ENCODE peak calls at places on chromosomes 6 and 20, in seven cellular contexts. X is heart left ventricle; G is naive thymus-derived CD4-positive, alpha-beta T cell; T is psoas muscle; N is BJ; Y is tibial nerve; Z is prostate gland. R is an unnamed sample.

GRCh38 chr6:1491025-1491424 is 101.6 kb downstream of the FOXF2 start:
- DNase-seq in Y (no peak), X (no peak), T (no peak), Z (no peak), G (no peak), N (no peak), R (no peak)

GRCh38 chr6:113776998-113777397 is 80.1 kb upstream of the MARCKS start:
- DNase-seq in T (no peak), G (no peak), N (no peak), X (no peak), Z (no peak), Y (no peak), R (no peak)

GRCh38 chr6:159107451-159108260 is 61.5 kb upstream of the FNDC1 start:
- DNase-seq in X (no peak), G (peak), N (no peak), Z (no peak), Y (no peak), T (peak), R (peak)

GRCh38 chr6:75855047-75855446 is 106.0 kb downstream of the MYO6 start:
- DNase-seq in N (peak), G (peak), Z (peak), Y (no peak), X (no peak), T (no peak), R (peak)

GRCh38 chr20:16206817-16207216 is 366.4 kb downstream of the KIF16B start:
- DNase-seq in G (no peak), T (no peak), Y (no peak), N (no peak), X (no peak), Z (no peak), R (no peak)

GRCh38 chr20:45229264-45230056 is 8.3 kb downstream of the SEMG2 start:
- DNase-seq in X (no peak), T (no peak), Y (no peak), G (peak), N (no peak), Z (no peak), R (peak)

GRCh38 chr6:50087231-50087954 is 37.7 kb upstream of the DEFB112 start:
- DNase-seq in Z (no peak), Y (no peak), T (no peak), G (no peak), N (peak), X (no peak), R (no peak)

GRCh38 chr20:63009988-63010769 is 3.4 kb upstream of the BHLHE23 start:
- DNase-seq in Z (no peak), X (no peak), G (peak), N (no peak), Y (no peak), T (no peak), R (peak)

GRCh38 chr6:169162249-169162967 is 91.2 kb downstream of the THBS2 start:
- DNase-seq in N (no peak), Y (no peak), G (no peak), X (no peak), Z (no peak), T (peak), R (no peak)

GRCh38 chr20:11252447-11252846 is 578.6 kb upstream of the JAG1 start:
- DNase-seq in T (no peak), X (no peak), Z (no peak), N (no peak), Y (no peak), G (no peak), R (no peak)

GRCh38 chr6:111890981-111891380 is 17.7 kb upstream of the FYN start:
- DNase-seq in Y (no peak), T (no peak), G (no peak), X (no peak), N (no peak), Z (no peak), R (no peak)

GRCh38 chr6:30741789-30742315 is 635 bp downstream of the FLOT1 start:
- DNase-seq in G (no peak), N (no peak), X (no peak), Y (no peak), Z (no peak), T (no peak), R (no peak)

GRCh38 chr6:13492357-13492756 is 5.0 kb upstream of the GFOD1 start:
- DNase-seq in Z (no peak), N (no peak), Y (no peak), X (no peak), G (no peak), T (no peak), R (no peak)

GRCh38 chr6:43763133-43763797 is 6.7 kb upstream of the VEGFA start:
- DNase-seq in G (no peak), Y (no peak), N (no peak), X (no peak), T (no peak), Z (no peak), R (no peak)

DNA sequence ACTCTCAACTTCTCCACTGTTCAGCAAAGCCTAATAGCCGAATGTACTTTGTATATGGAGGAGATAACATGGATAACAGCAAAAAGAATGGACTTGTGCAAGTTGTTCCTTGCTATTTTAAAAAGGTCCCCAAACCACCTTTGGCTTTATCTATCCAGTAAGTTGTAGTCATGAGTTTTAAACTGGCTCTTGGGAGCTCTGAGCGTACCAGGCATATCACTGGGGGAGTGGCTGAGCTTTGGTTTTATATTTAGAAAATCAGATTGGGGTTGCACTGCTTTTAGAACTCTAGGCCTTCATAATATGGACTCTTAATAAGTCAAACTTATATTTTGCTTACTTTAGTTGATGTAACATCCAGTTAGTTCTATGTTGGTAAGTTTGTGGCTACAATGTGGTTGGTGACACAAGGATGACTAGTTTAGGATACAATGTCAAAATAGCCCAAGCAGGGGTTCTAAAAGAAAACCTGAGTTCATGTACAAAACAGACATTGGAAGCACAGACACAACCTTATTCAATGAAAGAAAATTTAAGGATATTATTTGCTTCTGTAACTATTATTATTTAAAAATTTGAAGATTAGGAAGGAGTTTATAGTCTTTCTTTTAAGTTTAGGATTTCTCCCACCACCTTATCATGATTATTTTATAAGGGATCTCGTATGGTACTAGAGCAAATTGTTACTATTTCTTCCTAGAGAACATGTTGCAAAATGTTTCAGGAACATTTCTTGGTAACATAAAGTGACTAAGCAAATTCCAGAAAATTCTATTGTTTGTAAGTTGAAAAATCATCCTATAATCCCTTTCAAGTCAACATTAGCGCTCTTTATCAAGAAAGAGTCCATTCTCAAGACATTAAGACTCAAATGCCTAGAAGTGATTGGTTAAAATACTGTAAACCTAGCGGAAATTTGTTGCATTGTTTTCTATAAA is 165.8 kb upstream of the SUPT3H start:
- DNase-seq in Z (no peak), T (no peak), G (no peak), N (no peak), X (no peak), Y (no peak), R (no peak)
- H3K4me3 ChIP-seq in Z (no peak), T (no peak), G (no peak), N (no peak), X (no peak), Y (no peak), R (no peak)

GRCh38 chr20:48766205-48766604 is 61.6 kb downstream of the PREX1 start:
- DNase-seq in N (no peak), Z (no peak), G (no peak), Y (no peak), T (no peak), X (no peak), R (no peak)
- H3K4me3 ChIP-seq in N (no peak), Z (no peak), G (no peak), Y (no peak), T (no peak), X (no peak), R (no peak)

GRCh38 chr6:36848658-36849441 is 9.6 kb upstream of the CPNE5 start:
- DNase-seq in G (no peak), Z (peak), N (no peak), X (peak), Y (no peak), T (no peak), R (no peak)
- H3K4me3 ChIP-seq in G (no peak), Z (no peak), N (no peak), X (peak), Y (no peak), T (no peak), R (no peak)

GRCh38 chr6:132551214-132551613 is 1.3 kb upstream of the TAAR8 start:
- DNase-seq in N (no peak), Z (no peak), X (no peak), Y (no peak), T (no peak), G (no peak), R (no peak)
- H3K4me3 ChIP-seq in N (no peak), Z (no peak), X (no peak), Y (no peak), T (no peak), G (no peak), R (no peak)

GRCh38 chr6:41502607-41503434 is 43.4 kb upstream of the FOXP4 start:
- DNase-seq in G (no peak), N (no peak), Y (peak), X (peak), T (peak), Z (no peak), R (no peak)

GRCh38 chr6:41504526-41505021 is 41.6 kb upstream of the FOXP4 start:
- DNase-seq in Z (no peak), Y (no peak), G (no peak), N (no peak), X (no peak), T (no peak), R (no peak)

GRCh38 chr6:41505084-41506049 is 40.8 kb upstream of the FOXP4 start:
- DNase-seq in Y (peak), X (peak), Z (peak), N (peak), G (no peak), T (peak), R (no peak)

GRCh38 chr6:41503841-41504525 is 42.2 kb upstream of the FOXP4 start:
- DNase-seq in Y (no peak), N (no peak), Z (no peak), T (no peak), X (no peak), G (no peak), R (no peak)

GRCh38 chr6:41503435-41503768 is 42.8 kb upstream of the FOXP4 start:
- DNase-seq in T (no peak), Z (no peak), X (no peak), Y (no peak), N (no peak), G (no peak), R (no peak)
- H3K4me3 ChIP-seq in T (peak), Z (peak), X (peak), Y (peak), N (no peak), G (no peak), R (no peak)

GRCh38 chr6:53358440-53359087 is 9.8 kb upstream of the ELOVL5 start:
- DNase-seq in T (no peak), G (peak), N (no peak), Z (no peak), Y (no peak), X (no peak), R (no peak)

GRCh38 chr6:53359088-53359842 is 10.5 kb upstream of the ELOVL5 start:
- DNase-seq in Z (peak), N (peak), G (peak), X (peak), T (peak), Y (peak), R (peak)

GRCh38 chr6:53361549-53362031 is 12.8 kb upstream of the ELOVL5 start:
- DNase-seq in G (peak), X (peak), Y (no peak), T (no peak), N (no peak), Z (no peak), R (peak)

GRCh38 chr6:53357576-53358343 is 9.0 kb upstream of the ELOVL5 start:
- DNase-seq in X (no peak), G (no peak), N (no peak), Z (no peak), Y (no peak), T (no peak), R (no peak)

DNA sequence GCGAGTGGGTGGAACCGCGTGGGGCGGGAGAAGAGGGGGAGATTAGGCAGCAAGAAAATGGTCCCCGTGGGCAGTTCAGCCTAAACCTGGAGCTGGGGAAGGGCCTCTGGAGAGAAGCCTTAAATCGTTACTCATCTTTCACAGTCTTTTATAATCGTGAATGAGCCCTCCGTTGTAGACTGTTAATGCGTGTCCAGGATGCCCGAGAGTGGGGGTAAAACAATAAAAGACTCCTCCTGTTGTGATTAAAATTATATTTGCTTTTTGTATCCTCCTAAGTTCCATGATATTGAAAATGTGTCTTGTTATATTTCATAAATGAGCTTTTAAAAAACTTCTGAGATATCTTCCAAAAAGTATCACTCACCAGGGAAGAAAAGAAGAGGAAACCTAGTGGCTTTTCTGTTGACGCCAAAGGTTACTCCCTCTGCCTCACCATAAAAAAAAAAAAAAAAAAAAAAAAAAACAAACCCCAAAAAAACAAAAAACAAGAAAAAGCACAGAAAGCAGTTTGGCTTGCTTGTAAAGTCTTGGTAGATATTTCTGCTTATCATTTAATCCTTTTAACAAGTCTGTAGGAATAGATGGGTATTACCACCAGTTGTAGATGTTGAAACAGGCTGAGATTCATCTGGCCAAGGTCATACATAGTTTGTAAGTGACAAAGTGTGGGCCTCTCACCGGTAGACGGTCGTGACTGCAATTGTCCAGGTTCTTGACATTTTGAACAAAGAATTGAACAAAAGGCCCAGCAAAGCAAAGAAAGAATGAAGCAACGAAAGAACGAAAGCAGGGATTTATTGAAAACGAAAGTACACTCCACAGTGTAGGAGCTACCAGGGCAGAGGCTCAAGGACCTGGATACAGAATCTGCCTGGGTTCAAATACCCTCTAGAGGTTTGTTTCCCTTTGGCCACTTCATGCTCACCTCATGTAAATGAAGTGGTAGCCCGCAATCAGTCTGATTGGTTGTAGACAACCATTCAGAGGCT is 11.4 kb upstream of the ELOVL5 start:
- DNase-seq in T (no peak), G (peak), Z (no peak), Y (no peak), X (no peak), N (no peak), R (peak)
- H3K4me3 ChIP-seq in T (peak), G (peak), Z (peak), Y (peak), X (peak), N (peak), R (peak)